ENCODE peak calls at places on chromosomes 6 and 20, in eight cellular contexts. P is left ventricle myocardium inferior, B is heart right ventricle, D is neural progenitor cell, V is adrenal gland, Y is stomach, H is right lobe of liver, A is PC-3. T is an unnamed sample.

GRCh38 chr20:59683181-59683580 is 78.8 kb downstream of the PHACTR3 start:
- DNase-seq in B (no peak), D (no peak), A (no peak), V (no peak), P (no peak), Y (no peak), H (no peak), T (no peak)

GRCh38 chr6:43740321-43740960 is 29.6 kb upstream of the VEGFA start:
- DNase-seq in B (no peak), A (no peak), D (peak; percentile 77), V (no peak), H (no peak), P (no peak), Y (no peak), T (no peak)

GRCh38 chr6:33985333-33985751 is 160.5 kb downstream of the GRM4 start:
- DNase-seq in A (no peak), H (no peak), Y (peak; percentile 20), B (no peak), P (no peak), D (no peak), V (no peak), T (no peak)

GRCh38 chr20:53050338-53050737 is 78.2 kb downstream of the TSHZ2 start:
- DNase-seq in D (no peak), Y (no peak), H (no peak), A (no peak), B (no peak), P (no peak), V (no peak), T (no peak)

GRCh38 chr20:50957798-50958732 is at the start of gene DPM1:
- DNase-seq in V (peak; percentile 88), P (peak; percentile 86), Y (peak; percentile 89), B (peak; percentile 92), A (peak; percentile 98), H (peak; percentile 84), D (peak; percentile 94), T (peak; percentile 91)

GRCh38 chr20:32495949-32496348 is 89.2 kb downstream of the NOL4L start:
- DNase-seq in D (no peak), P (no peak), A (no peak), B (no peak), V (no peak), H (no peak), Y (no peak), T (no peak)

GRCh38 chr6:53464942-53465460 is 79.9 kb downstream of the GCLC start:
- DNase-seq in A (peak; percentile 52), P (peak; percentile 15), V (peak; percentile 84), D (no peak), Y (no peak), H (no peak), B (no peak), T (peak; percentile 89)

GRCh38 chr20:38703526-38703925 is 20.8 kb upstream of the SLC32A1 start:
- DNase-seq in H (no peak), D (no peak), B (no peak), Y (no peak), V (no peak), P (no peak), A (no peak), T (no peak)

GRCh38 chr6:74410630-74411029 is 714.6 kb downstream of the CD109 start:
- DNase-seq in B (no peak), A (no peak), P (no peak), V (no peak), D (no peak), Y (no peak), H (no peak), T (no peak)

GRCh38 chr6:657743-658142 is 843 bp upstream of the HUS1B start:
- DNase-seq in Y (no peak), P (no peak), A (no peak), V (no peak), H (no peak), B (no peak), D (no peak), T (no peak)

GRCh38 chr20:39206899-39207564 is 244.9 kb downstream of the DHX35 start:
- DNase-seq in V (peak; percentile 24), P (no peak), Y (peak; percentile 50), A (no peak), D (no peak), H (no peak), B (no peak), T (peak; percentile 34)

GRCh38 chr6:63533026-63533425 is 39.3 kb upstream of the LOC128125822 start:
- DNase-seq in B (no peak), H (no peak), A (no peak), Y (no peak), P (no peak), V (no peak), D (no peak), T (no peak)

GRCh38 chr6:151534576-151534975 is 40.8 kb downstream of the CCDC170 start:
- DNase-seq in V (no peak), Y (no peak), A (no peak), H (no peak), P (no peak), D (no peak), B (no peak), T (no peak)

GRCh38 chr20:19185083-19185482 is 27.4 kb upstream of the SLC24A3 start:
- DNase-seq in A (peak; percentile 47), H (no peak), D (no peak), B (no peak), P (no peak), Y (no peak), V (no peak), T (no peak)

GRCh38 chr6:3915076-3915791 is 66.1 kb downstream of the FAM50B start:
- DNase-seq in V (no peak), B (no peak), A (no peak), Y (no peak), P (no peak), H (no peak), D (no peak), T (no peak)

GRCh38 chr20:56391037-56391436 is 978 bp downstream of the AURKA start:
- DNase-seq in D (no peak), A (no peak), V (no peak), P (no peak), Y (no peak), B (no peak), H (no peak), T (no peak)

GRCh38 chr20:37340998-37341397 is 4.9 kb upstream of the SRC start:
- DNase-seq in B (no peak), A (no peak), H (no peak), P (no peak), D (no peak), V (no peak), Y (no peak), T (no peak)
- H3K4me1 ChIP-seq in B (peaks cover 4% of the 10 kb centered on the region), A (peaks cover 32% of the 10 kb centered on the region), H (peaks cover 7% of the 10 kb centered on the region), P (peaks cover 24% of the 10 kb centered on the region), D (peaks cover 19% of the 10 kb centered on the region), V (peaks cover 11% of the 10 kb centered on the region), Y (peaks cover 36% of the 10 kb centered on the region), T (peaks cover 6% of the 10 kb centered on the region)

DNA sequence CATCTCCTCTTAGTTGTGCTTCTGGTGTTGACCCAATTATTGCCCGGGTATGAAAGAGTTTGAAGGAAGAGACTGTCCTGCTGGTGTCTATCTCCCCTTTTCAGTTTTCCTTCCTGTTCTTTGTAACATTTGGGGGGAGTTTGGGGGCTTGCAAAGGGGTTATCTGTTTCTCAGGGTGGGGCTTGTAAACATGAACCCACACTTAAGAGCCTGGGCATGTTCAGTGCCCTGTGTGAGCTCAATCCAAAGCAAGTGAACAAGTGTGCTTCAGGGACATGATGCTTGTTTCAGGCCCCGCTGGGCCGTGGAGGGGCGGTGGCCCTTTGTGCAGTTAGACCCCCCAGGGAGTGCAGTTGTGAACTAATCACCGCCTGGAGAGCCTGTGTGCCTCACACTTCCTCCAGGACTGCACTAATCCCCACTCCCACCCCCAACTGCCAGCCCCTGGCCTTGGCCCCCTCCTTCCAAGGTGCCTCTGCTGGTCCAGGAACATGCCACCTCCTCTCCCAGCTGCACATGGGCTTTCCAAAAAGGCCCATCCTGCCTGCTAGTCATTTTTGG is 58.1 kb downstream of the RREB1 start:
- DNase-seq in H (no peak), D (peak; percentile 50), P (no peak), Y (no peak), B (no peak), A (no peak), V (no peak), T (no peak)
- H3K27ac ChIP-seq in H (peak overlapping the region; percentile 55), D (no peak overlapping the region), P (peak overlapping the region; percentile 58), Y (peak overlapping the region; percentile 58), B (peak overlapping the region; percentile 78), A (no peak overlapping the region), V (no peak overlapping the region), T (no peak overlapping the region)

GRCh38 chr6:144550392-144550791 is 265.3 kb downstream of the UTRN start:
- DNase-seq in P (no peak), H (no peak), V (no peak), B (no peak), D (no peak), A (no peak), Y (no peak), T (no peak)

GRCh38 chr6:144546807-144547206 is 261.7 kb downstream of the UTRN start:
- DNase-seq in D (no peak), V (no peak), B (no peak), A (no peak), Y (no peak), P (no peak), H (no peak), T (no peak)

GRCh38 chr6:144547409-144547808 is 262.3 kb downstream of the UTRN start:
- DNase-seq in A (no peak), D (no peak), P (no peak), B (no peak), V (no peak), H (no peak), Y (no peak), T (no peak)

GRCh38 chr6:144551339-144551738 is 266.2 kb downstream of the UTRN start:
- DNase-seq in D (no peak), P (no peak), H (no peak), B (no peak), Y (no peak), V (no peak), A (no peak), T (no peak)

DNA sequence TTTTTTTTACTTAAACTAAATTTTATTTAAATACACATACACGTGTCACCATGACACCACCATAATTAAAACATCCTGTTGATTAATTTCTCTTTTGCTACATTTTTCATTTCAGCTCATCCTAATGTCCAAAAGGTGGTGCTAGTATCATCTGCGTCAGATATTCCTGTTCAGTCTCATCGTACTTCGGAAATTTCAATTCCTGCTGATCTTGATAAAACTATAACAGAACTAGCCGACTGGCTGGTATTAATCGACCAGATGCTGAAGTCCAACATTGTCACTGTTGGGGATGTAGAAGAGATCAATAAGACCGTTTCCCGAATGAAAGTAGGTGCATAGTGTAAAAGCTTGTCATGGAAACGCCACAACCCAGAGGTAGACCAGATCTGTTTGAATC is 263.4 kb downstream of the UTRN start:
- DNase-seq in B (no peak), V (no peak), H (no peak), Y (no peak), P (no peak), A (no peak), D (no peak), T (no peak)
- TF ChIP-seq CTCF in B (no peak), V (no peak), H (peak; percentile 54), Y (no peak), P (no peak), A (no peak), D (peak; percentile 10), T (no peak)

DNA sequence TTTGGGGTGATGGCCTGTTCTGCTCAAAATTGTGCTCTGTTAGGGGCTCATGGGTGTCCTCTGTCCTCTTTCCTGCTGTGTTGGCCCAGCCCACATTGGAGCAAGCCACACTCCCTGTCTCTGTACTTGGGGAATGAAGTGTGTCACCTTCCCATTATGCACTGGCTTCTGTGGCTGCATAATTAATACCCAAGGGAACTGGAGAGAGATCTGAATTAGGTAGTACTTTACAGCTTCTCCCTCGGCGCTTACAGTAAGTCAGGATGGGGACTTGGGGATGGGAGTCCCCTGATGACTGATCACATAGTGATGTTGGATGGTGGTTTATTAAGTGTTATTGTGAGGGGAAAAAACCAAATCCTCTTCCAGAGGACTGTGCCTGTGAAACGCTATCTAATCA is 116.6 kb downstream of the FOXO3 start:
- DNase-seq in D (no peak), P (no peak), Y (no peak), V (no peak), H (no peak), B (no peak), A (no peak), T (no peak)
- H3K4me1 ChIP-seq in D (no peaks in the 10 kb centered on the region), P (peaks cover 70% of the 10 kb centered on the region), Y (peaks cover 73% of the 10 kb centered on the region), V (peaks cover 7% of the 10 kb centered on the region), H (peaks cover 29% of the 10 kb centered on the region), B (peaks cover 56% of the 10 kb centered on the region), A (peaks cover 46% of the 10 kb centered on the region), T (peaks cover 17% of the 10 kb centered on the region)